ENCODE peak calls at places on chromosome 9, in five cellular contexts. C is HepG2, O is HCT116, P is AG09319, Q is hepatocyte. L is an unnamed sample.

GRCh38 chr9:3708751-3709150 is 182.9 kb upstream of the RFX3 start:
- DNase-seq in Q (no peak), C (no peak), P (no peak), O (no peak), L (no peak)

GRCh38 chr9:77498891-77499290 is 149.2 kb downstream of the GNA14 start:
- DNase-seq in C (no peak), P (no peak), O (no peak), Q (no peak), L (no peak)

GRCh38 chr9:76756273-76756650 is 8.0 kb upstream of the PCA3 start:
- DNase-seq in Q (peak), P (no peak), O (no peak), C (peak), L (no peak)

GRCh38 chr9:110140276-110140675 is 67.7 kb downstream of the C9orf152 start:
- DNase-seq in C (no peak), P (no peak), Q (no peak), O (no peak), L (no peak)

GRCh38 chr9:113967380-113967779 is 91.3 kb downstream of the ZNF618 start:
- DNase-seq in P (no peak), Q (no peak), O (no peak), C (no peak), L (no peak)

GRCh38 chr9:107625383-107625984 is 135.9 kb upstream of the KLF4 start:
- DNase-seq in Q (no peak), P (no peak), O (no peak), C (no peak), L (no peak)

GRCh38 chr9:2802494-2802921 is 41.4 kb downstream of the PUM3 start:
- DNase-seq in O (no peak), C (peak), P (no peak), Q (no peak), L (no peak)

GRCh38 chr9:26779072-26779471 is 113.5 kb downstream of the CAAP1 start:
- DNase-seq in C (peak), P (no peak), Q (no peak), O (peak), L (no peak)

GRCh38 chr9:101369286-101369685 is 15.5 kb downstream of the BAAT start:
- DNase-seq in P (no peak), Q (no peak), C (no peak), O (no peak), L (no peak)

GRCh38 chr9:36906492-36906891 is 127.6 kb downstream of the PAX5 start:
- DNase-seq in P (no peak), C (no peak), Q (no peak), O (no peak), L (no peak)

GRCh38 chr9:115992834-115993233 is 160.8 kb upstream of the PAPPA start:
- DNase-seq in Q (no peak), O (no peak), C (no peak), P (no peak), L (no peak)

GRCh38 chr9:105390901-105391300 is 56.9 kb upstream of the FSD1L start:
- DNase-seq in P (no peak), O (no peak), C (no peak), Q (no peak), L (no peak)

GRCh38 chr9:16516887-16517286 is 353.6 kb downstream of the BNC2 start:
- DNase-seq in O (no peak), C (no peak), P (no peak), Q (no peak), L (no peak)

GRCh38 chr9:4591123-4591500 is 71.0 kb upstream of the PLPP6 start:
- DNase-seq in Q (no peak), C (no peak), P (no peak), O (no peak), L (no peak)

GRCh38 chr9:71587576-71588362 is 180.5 kb downstream of the CEMIP2 start:
- DNase-seq in P (no peak), C (no peak), O (no peak), Q (no peak), L (no peak)

GRCh38 chr9:38181216-38181615 is 112.2 kb upstream of the SHB start:
- DNase-seq in P (no peak), C (no peak), Q (no peak), O (no peak), L (no peak)

GRCh38 chr9:36840895-36841536 is 193.1 kb downstream of the PAX5 start:
- DNase-seq in P (no peak), C (peak), Q (no peak), O (no peak), L (no peak)

GRCh38 chr9:105007143-105007542 is 79.2 kb upstream of the ABCA1 start:
- DNase-seq in Q (peak), P (peak), C (no peak), O (no peak), L (no peak)

GRCh38 chr9:34333836-34334235 is 4.5 kb downstream of the NUDT2 start:
- DNase-seq in P (no peak), Q (no peak), O (no peak), C (no peak), L (no peak)

GRCh38 chr9:126327016-126327749 is 554 bp downstream of the MVB12B start:
- DNase-seq in C (no peak), P (no peak), O (no peak), Q (no peak), L (no peak)

GRCh38 chr9:92725726-92726125 is 38.9 kb downstream of the BICD2 start:
- DNase-seq in O (no peak), Q (no peak), C (no peak), P (no peak), L (no peak)

GRCh38 chr9:68781866-68782265 is 76.8 kb downstream of the PIP5K1B start:
- DNase-seq in P (no peak), Q (no peak), C (no peak), O (no peak), L (no peak)

GRCh38 chr9:68780735-68781134 is 75.7 kb downstream of the PIP5K1B start:
- DNase-seq in P (no peak), Q (peak), C (peak), O (no peak), L (no peak)

GRCh38 chr9:68778635-68779034 is 73.6 kb downstream of the PIP5K1B start:
- DNase-seq in C (no peak), P (no peak), O (no peak), Q (no peak), L (no peak)

GRCh38 chr9:68780377-68780707 is 75.3 kb downstream of the PIP5K1B start:
- DNase-seq in C (no peak), P (no peak), Q (no peak), O (no peak), L (no peak)

DNA sequence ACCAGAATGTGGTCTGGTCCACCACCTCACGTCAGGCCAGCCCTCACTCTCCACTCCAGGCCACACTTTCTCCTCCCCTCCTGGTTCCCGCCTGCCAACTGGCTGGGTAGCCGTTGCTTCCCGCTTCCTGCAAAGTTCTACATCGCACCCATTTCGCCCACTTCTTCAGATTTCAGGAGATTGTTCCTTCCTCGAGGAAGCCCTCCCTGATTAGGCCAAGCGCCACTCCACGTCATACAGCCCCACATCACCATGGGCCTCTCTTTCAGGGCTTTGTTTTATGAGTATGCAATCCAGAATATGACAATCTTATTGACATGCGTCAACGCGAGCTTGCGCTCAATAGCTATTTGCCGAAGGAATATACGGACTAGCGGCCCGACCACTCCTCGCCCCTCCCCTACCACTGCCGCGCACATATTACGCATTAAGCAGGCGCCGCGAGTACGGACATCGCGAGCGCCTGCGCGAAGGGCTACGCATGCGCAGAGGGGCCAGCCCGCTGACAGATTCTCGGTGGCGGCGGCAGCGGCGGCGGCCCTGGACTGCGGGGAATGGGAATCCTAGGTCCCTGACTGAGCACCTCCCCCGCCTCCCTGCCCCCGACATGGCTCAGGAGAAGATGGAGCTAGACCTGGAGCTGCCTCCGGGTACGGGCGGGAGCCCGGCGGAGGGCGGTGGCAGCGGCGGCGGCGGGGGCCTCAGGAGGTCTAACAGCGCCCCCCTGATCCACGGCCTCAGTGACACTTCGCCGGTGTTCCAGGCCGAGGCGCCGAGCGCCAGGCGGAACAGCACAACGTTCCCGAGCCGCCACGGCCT is 74.7 kb downstream of the PIP5K1B start:
- DNase-seq in Q (peak), O (peak), C (peak), P (peak), L (peak)
- TF ChIP-seq CTCF in Q (peak), O (peak), C (peak), P (peak), L (peak)

GRCh38 chr9:133713960-133714495 is 24.1 kb downstream of the SARDH start:
- DNase-seq in Q (no peak), C (no peak), P (no peak), O (no peak), L (no peak)
- TF ChIP-seq CTCF in Q (no peak), C (no peak), P (no peak), O (no peak), L (no peak)

GRCh38 chr9:99237356-99237755 is 15.3 kb downstream of the SEC61B start:
- DNase-seq in Q (no peak), P (no peak), O (no peak), C (no peak), L (no peak)

GRCh38 chr9:99244300-99245260 is 22.5 kb downstream of the SEC61B start:
- DNase-seq in O (no peak), P (no peak), Q (no peak), C (no peak), L (no peak)

GRCh38 chr9:99238331-99238730 is 16.2 kb downstream of the SEC61B start:
- DNase-seq in C (no peak), P (no peak), Q (no peak), O (no peak), L (no peak)

GRCh38 chr9:99239341-99240055 is 17.4 kb downstream of the SEC61B start:
- DNase-seq in Q (no peak), C (no peak), P (peak), O (no peak), L (no peak)

GRCh38 chr9:99241106-99241505 is 19.0 kb downstream of the SEC61B start:
- DNase-seq in Q (no peak), P (no peak), C (no peak), O (no peak), L (no peak)
- TF ChIP-seq CTCF in Q (no peak), P (no peak), C (no peak), O (no peak), L (no peak)

GRCh38 chr9:91558879-91559278 is 135.2 kb upstream of the NFIL3 start:
- DNase-seq in C (no peak), P (no peak), Q (no peak), O (no peak), L (no peak)
- TF ChIP-seq CTCF in C (no peak), P (no peak), Q (no peak), O (no peak), L (no peak)

DNA sequence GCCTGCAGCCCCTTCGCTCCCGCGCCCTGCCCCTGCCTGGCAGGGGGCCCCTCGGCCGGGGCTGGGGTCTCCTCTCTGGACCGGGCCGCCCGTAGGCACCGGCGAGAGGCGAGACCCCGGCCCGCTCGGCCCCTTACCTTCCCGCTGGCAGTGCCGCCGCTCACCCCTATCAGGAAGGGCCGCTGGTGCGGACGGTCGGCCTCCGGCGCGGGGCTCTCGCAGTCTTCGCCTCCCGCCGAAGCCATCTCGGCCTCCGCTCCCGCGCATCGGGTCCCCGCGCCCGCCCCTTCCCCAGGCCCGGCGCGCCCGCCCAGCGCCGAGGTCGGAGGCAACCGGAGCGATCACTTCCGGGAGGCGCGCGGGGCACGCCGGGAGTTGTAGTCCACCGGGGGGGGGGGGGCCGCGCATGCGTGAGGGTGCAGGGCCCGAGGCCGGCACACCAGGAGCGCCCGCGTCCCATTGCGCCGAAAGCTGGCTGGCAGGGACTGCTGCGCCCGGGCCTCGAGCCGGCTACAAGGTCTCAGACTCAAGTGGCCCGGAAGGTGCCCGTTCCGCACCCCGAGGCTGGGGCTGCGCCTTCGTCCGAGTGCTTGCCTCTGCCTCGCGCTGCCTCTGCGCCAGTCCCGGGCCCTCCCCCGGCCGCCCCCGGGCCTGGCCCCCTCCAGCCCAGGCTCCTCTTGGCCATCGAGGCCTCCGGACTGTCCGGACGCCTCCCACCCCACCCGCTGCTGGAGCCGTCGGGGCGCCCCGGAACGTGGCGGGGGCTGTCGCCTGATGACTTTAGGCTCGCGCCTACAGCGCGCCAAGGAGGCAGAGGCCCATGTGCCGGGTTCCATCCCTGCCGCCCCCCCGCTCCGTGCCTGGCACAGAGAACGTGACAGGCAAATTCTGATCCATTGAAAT is at the start of gene UCK1:
- DNase-seq in Q (peak), P (peak), C (peak), O (peak), L (peak)
- TF ChIP-seq CTCF in Q (no peak), P (no peak), C (no peak), O (no peak), L (no peak)

DNA sequence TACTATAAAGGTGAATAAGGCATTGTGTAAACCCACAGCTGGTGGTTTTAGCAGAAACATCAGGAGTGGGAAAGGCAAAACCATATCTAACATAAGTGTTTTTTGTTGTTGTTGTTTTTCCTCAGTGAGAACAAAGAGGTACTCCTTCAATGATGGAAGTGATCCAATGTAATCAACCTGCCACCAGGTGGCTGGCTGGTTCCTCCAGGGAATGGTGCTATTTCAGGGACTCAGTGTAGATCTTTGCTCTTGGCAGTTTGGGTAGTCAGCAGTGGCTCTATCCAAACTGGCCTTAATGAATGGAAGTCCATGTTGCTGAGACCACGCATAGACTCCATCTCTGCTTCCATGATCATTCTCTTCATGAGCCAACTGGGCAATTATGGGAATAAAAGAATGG is 10.8 kb downstream of the DMRTA1 start:
- DNase-seq in P (no peak), Q (no peak), C (no peak), O (no peak), L (no peak)
- TF ChIP-seq CTCF in P (no peak), Q (no peak), C (no peak), O (no peak), L (no peak)

GRCh38 chr9:19371942-19372341 is 8.1 kb downstream of the RPS6 start:
- DNase-seq in Q (peak), C (no peak), O (no peak), P (no peak), L (no peak)
- TF ChIP-seq CTCF in Q (no peak), C (no peak), O (no peak), P (no peak), L (no peak)

DNA sequence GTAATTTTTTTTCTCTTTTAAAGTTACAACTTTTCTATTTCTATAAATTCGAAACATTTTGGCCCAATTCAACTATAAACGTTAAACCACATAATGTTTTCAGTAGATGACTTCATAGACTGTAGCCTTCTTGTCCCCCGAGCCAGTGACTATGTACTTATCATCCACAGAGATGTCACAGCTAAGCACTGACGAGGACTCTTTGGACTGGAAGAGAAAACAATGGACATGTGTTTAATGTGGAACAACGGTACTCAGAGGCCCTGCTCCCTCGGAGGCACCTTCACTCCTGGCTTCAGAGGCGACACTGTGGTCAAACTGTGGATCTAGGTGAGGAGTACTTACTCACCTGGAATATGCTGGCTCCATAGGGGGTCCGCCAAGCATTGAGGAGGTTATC is 105.2 kb downstream of the TLE1 start:
- DNase-seq in P (no peak), O (no peak), Q (no peak), C (peak), L (no peak)
- TF ChIP-seq CTCF in P (no peak), O (no peak), Q (no peak), C (no peak), L (no peak)